ENCODE peak calls at places on chromosomes 3 and 15, in seven cellular contexts. N is left ventricle myocardium inferior, U is OCI-LY7, F is Peyer's patch, J is psoas muscle, Q is ovary, Z is heart left ventricle. L is an unnamed sample.

GRCh38 chr3:117195034-117195433 is 485.5 kb downstream of the TUSC7 start:
- DNase-seq in N (no peak), U (no peak), F (no peak), J (no peak), Q (no peak), Z (no peak), L (no peak)

GRCh38 chr3:11600501-11601282 is 43.0 kb downstream of the VGLL4 start:
- DNase-seq in N (peak; percentile 64), U (peak; percentile 19), F (peak; percentile 72), J (peak; percentile 93), Q (peak; percentile 72), Z (peak; percentile 61), L (no peak)

GRCh38 chr15:50939911-50940310 is 31.4 kb downstream of the AP4E1 start:
- DNase-seq in N (no peak), U (no peak), F (no peak), J (no peak), Q (no peak), Z (no peak), L (no peak)

GRCh38 chr15:71201471-71201870 is 86.2 kb downstream of the THSD4 start:
- DNase-seq in N (no peak), U (no peak), F (no peak), J (no peak), Q (peak; percentile 20), Z (peak; percentile 21), L (no peak)

GRCh38 chr3:113212155-113212844 is 943 bp downstream of the BOC start:
- DNase-seq in N (peak; percentile 24), U (no peak), F (no peak), J (peak; percentile 73), Q (peak; percentile 57), Z (peak; percentile 29), L (no peak)

GRCh38 chr3:171676600-171677175 is 133.6 kb downstream of the PLD1 start:
- DNase-seq in N (peak; percentile 65), U (no peak), F (peak; percentile 92), J (no peak), Q (no peak), Z (peak; percentile 23), L (no peak)

GRCh38 chr15:74653426-74654082 is 37.9 kb downstream of the CLK3 start:
- DNase-seq in N (no peak), U (peak; percentile 26), F (peak; percentile 59), J (no peak), Q (no peak), Z (no peak), L (peak; percentile 37)

GRCh38 chr15:85831415-85832113 is 36.8 kb upstream of the KLHL25 start:
- DNase-seq in N (peak; percentile 58), U (peak; percentile 34), F (peak; percentile 84), J (peak; percentile 78), Q (peak; percentile 69), Z (peak; percentile 68), L (peak; percentile 6)

GRCh38 chr3:129023909-129024308 is 22.8 kb downstream of the EFCC1 start:
- DNase-seq in N (no peak), U (peak; percentile 58), F (no peak), J (no peak), Q (no peak), Z (no peak), L (no peak)

GRCh38 chr15:101295607-101296225 is 668 bp upstream of the SNRPA1 start:
- DNase-seq in N (no peak), U (no peak), F (peak; percentile 71), J (no peak), Q (no peak), Z (no peak), L (no peak)

GRCh38 chr15:71409541-71409940 is 294.3 kb downstream of the THSD4 start:
- DNase-seq in N (no peak), U (no peak), F (no peak), J (no peak), Q (no peak), Z (no peak), L (peak; percentile 7)

GRCh38 chr15:99052205-99052604 is 44.6 kb upstream of the PGPEP1L start:
- DNase-seq in N (no peak), U (no peak), F (no peak), J (no peak), Q (no peak), Z (no peak), L (peak; percentile 58)

GRCh38 chr15:70494861-70495571 is 268.3 kb downstream of the UACA start:
- DNase-seq in N (no peak), U (no peak), F (no peak), J (no peak), Q (no peak), Z (no peak), L (no peak)

GRCh38 chr3:74443102-74443501 is 171.4 kb downstream of the CNTN3 start:
- DNase-seq in N (no peak), U (no peak), F (no peak), J (no peak), Q (no peak), Z (no peak), L (no peak)

GRCh38 chr15:79874242-79874641 is 22.6 kb downstream of the MTHFS start:
- DNase-seq in N (no peak), U (no peak), F (no peak), J (no peak), Q (no peak), Z (no peak), L (no peak)

GRCh38 chr3:63193647-63194046 is 84.5 kb upstream of the SYNPR start:
- DNase-seq in N (no peak), U (peak; percentile 61), F (no peak), J (no peak), Q (no peak), Z (no peak), L (peak; percentile 9)

GRCh38 chr15:29870495-29871151 is 48.4 kb upstream of the TJP1 start:
- DNase-seq in N (peak; percentile 62), U (no peak), F (no peak), J (peak; percentile 57), Q (peak; percentile 64), Z (peak; percentile 52), L (no peak)

GRCh38 chr3:64459711-64460110 is 228.1 kb downstream of the ADAMTS9 start:
- DNase-seq in N (no peak), U (no peak), F (no peak), J (no peak), Q (no peak), Z (no peak), L (no peak)

GRCh38 chr15:91649922-91650321 is 203.6 kb upstream of the SLCO3A1 start:
- DNase-seq in N (no peak), U (no peak), F (no peak), J (no peak), Q (no peak), Z (no peak), L (no peak)

GRCh38 chr15:91652610-91653207 is 200.8 kb upstream of the SLCO3A1 start:
- DNase-seq in N (no peak), U (no peak), F (no peak), J (no peak), Q (no peak), Z (no peak), L (no peak)

GRCh38 chr15:91660174-91660649 is 193.3 kb upstream of the SLCO3A1 start:
- DNase-seq in N (no peak), U (no peak), F (no peak), J (no peak), Q (no peak), Z (no peak), L (peak; percentile 79)

GRCh38 chr15:91651251-91651650 is 202.3 kb upstream of the SLCO3A1 start:
- DNase-seq in N (no peak), U (no peak), F (no peak), J (no peak), Q (no peak), Z (no peak), L (no peak)

DNA sequence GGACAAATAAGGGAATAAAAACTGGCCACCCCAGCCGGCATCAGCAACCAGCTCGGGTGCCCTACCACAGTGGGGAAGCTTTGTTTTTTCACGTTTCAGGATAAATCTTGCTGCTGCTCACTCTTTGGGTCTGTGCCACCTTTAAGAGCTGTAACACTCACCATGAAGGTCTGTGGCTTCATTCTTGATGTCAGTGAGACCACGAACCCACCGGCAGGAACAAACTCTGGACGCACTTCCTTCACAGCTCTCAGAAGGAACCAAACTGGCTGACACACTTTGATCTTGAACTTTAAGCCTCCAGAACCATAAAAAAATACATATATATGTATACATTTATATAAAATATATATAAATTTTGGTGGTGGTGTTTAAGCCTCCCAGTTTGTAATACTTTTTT is 197.6 kb upstream of the SLCO3A1 start:
- DNase-seq in N (no peak), U (no peak), F (no peak), J (no peak), Q (no peak), Z (no peak), L (no peak)
- H3K4me3 ChIP-seq in N (no peak overlapping the region), U (no peak overlapping the region), F (no peak overlapping the region), J (no peak overlapping the region), Q (no peak overlapping the region), Z (no peak overlapping the region), L (no peak overlapping the region)

DNA sequence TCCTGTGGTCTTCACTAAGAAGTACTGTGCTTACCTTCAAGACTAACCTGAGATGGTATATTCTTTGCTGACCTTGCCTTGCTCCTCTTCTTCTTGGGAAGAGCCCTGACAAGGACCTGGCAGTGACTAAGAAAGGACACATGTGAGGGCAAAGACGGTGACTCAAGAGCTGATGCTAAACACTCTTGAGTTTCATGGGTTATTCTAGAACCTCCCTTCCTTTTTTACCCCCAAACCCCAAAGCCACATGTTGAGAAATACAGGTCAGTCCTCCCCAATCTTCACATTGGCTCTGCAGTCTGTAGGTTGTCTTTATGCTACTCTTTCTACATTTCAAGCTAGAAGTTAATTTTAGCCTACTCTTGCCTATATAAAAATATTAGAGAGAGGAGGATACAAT is 200.6 kb downstream of the SEMA6D start:
- DNase-seq in N (no peak), U (no peak), F (no peak), J (no peak), Q (no peak), Z (no peak), L (no peak)
- H3K4me3 ChIP-seq in N (no peak overlapping the region), U (no peak overlapping the region), F (no peak overlapping the region), J (no peak overlapping the region), Q (no peak overlapping the region), Z (no peak overlapping the region), L (no peak overlapping the region)

GRCh38 chr3:65485826-65486592 is 552.7 kb downstream of the MAGI1 start:
- DNase-seq in N (no peak), U (no peak), F (no peak), J (no peak), Q (no peak), Z (peak; percentile 20), L (no peak)
- H3K4me3 ChIP-seq in N (peak overlapping the region; percentile 37), U (no peak overlapping the region), F (no peak overlapping the region), J (peak overlapping the region; percentile 25), Q (no peak overlapping the region), Z (no peak overlapping the region), L (no peak overlapping the region)

GRCh38 chr15:38736686-38737085 is 172.1 kb upstream of the RASGRP1 start:
- DNase-seq in N (no peak), U (no peak), F (no peak), J (no peak), Q (no peak), Z (no peak), L (no peak)
- H3K4me3 ChIP-seq in N (no peak overlapping the region), U (no peak overlapping the region), F (no peak overlapping the region), J (no peak overlapping the region), Q (no peak overlapping the region), Z (no peak overlapping the region), L (no peak overlapping the region)

GRCh38 chr15:69088300-69088965 is 72.0 kb upstream of the GLCE start:
- DNase-seq in N (no peak), U (no peak), F (no peak), J (no peak), Q (no peak), Z (no peak), L (no peak)
- H3K4me3 ChIP-seq in N (no peak overlapping the region), U (no peak overlapping the region), F (no peak overlapping the region), J (no peak overlapping the region), Q (no peak overlapping the region), Z (no peak overlapping the region), L (no peak overlapping the region)

GRCh38 chr15:52656412-52656811 is 22.8 kb downstream of the ATOSA start:
- DNase-seq in N (no peak), U (no peak), F (no peak), J (no peak), Q (no peak), Z (no peak), L (no peak)
- H3K4me3 ChIP-seq in N (no peak overlapping the region), U (no peak overlapping the region), F (no peak overlapping the region), J (no peak overlapping the region), Q (no peak overlapping the region), Z (no peak overlapping the region), L (no peak overlapping the region)